ENCODE peak calls at places on chromosome 14, in five cellular contexts. One of them, this sample, is unnamed. For H3K4me1, the result is how much of the 10 kb centered on the place peaks cover.

GRCh38 chr14:100381386-100382105 is 58.4 kb downstream of the SLC25A47 start:
- DNase-seq in A673: no peak
- DNase-seq in right atrium auricular region: no peak
- DNase-seq in mammary epithelial cell: no peak
- DNase-seq in body of pancreas: no peak
- DNase-seq in this sample: no peak

GRCh38 chr14:72128629-72129028 is 196.4 kb downstream of the RGS6 start:
- DNase-seq in A673: no peak
- DNase-seq in right atrium auricular region: no peak
- DNase-seq in mammary epithelial cell: no peak
- DNase-seq in body of pancreas: no peak
- DNase-seq in this sample: no peak

GRCh38 chr14:70955543-70956480 is 48.6 kb downstream of the PCNX1 start:
- DNase-seq in A673: peak
- DNase-seq in right atrium auricular region: no peak
- DNase-seq in mammary epithelial cell: no peak
- DNase-seq in body of pancreas: no peak
- DNase-seq in this sample: no peak

GRCh38 chr14:22497671-22498093 is 91.3 kb downstream of the DAD1 start:
- DNase-seq in A673: no peak
- DNase-seq in right atrium auricular region: no peak
- DNase-seq in mammary epithelial cell: peak
- DNase-seq in body of pancreas: no peak
- DNase-seq in this sample: peak

GRCh38 chr14:101126376-101127130 is 223.0 kb upstream of the RTL1 start:
- DNase-seq in A673: no peak
- DNase-seq in right atrium auricular region: peak
- DNase-seq in mammary epithelial cell: no peak
- DNase-seq in body of pancreas: no peak
- DNase-seq in this sample: no peak

GRCh38 chr14:73637830-73638229 is 7.0 kb upstream of the DNAL1 start:
- DNase-seq in A673: no peak
- DNase-seq in right atrium auricular region: no peak
- DNase-seq in mammary epithelial cell: no peak
- DNase-seq in body of pancreas: no peak
- DNase-seq in this sample: no peak

GRCh38 chr14:42930058-42930457 is 1323.4 kb downstream of the LRFN5 start:
- DNase-seq in A673: no peak
- DNase-seq in right atrium auricular region: no peak
- DNase-seq in mammary epithelial cell: no peak
- DNase-seq in body of pancreas: peak
- DNase-seq in this sample: no peak

GRCh38 chr14:103067231-103067954 is 10.0 kb upstream of the CDC42BPB start:
- DNase-seq in A673: no peak
- DNase-seq in right atrium auricular region: peak
- DNase-seq in mammary epithelial cell: peak
- DNase-seq in body of pancreas: no peak
- DNase-seq in this sample: peak

GRCh38 chr14:54537651-54538050 is 27.9 kb downstream of the CGRRF1 start:
- DNase-seq in A673: no peak
- DNase-seq in right atrium auricular region: no peak
- DNase-seq in mammary epithelial cell: no peak
- DNase-seq in body of pancreas: no peak
- DNase-seq in this sample: no peak

GRCh38 chr14:75630695-75631452 is 29.8 kb downstream of the ERG28 start:
- DNase-seq in A673: no peak
- DNase-seq in right atrium auricular region: no peak
- DNase-seq in mammary epithelial cell: no peak
- DNase-seq in body of pancreas: no peak
- DNase-seq in this sample: no peak

GRCh38 chr14:101187017-101187815 is 283.7 kb upstream of the RTL1 start:
- DNase-seq in A673: no peak
- DNase-seq in right atrium auricular region: peak
- DNase-seq in mammary epithelial cell: no peak
- DNase-seq in body of pancreas: no peak
- DNase-seq in this sample: no peak

GRCh38 chr14:96309907-96310330 is 53.2 kb downstream of the ATG2B start:
- DNase-seq in A673: peak
- DNase-seq in right atrium auricular region: no peak
- DNase-seq in mammary epithelial cell: no peak
- DNase-seq in body of pancreas: no peak
- DNase-seq in this sample: no peak

GRCh38 chr14:69695664-69696527 is 71.0 kb upstream of the SRSF5 start:
- DNase-seq in A673: no peak
- DNase-seq in right atrium auricular region: no peak
- DNase-seq in mammary epithelial cell: peak
- DNase-seq in body of pancreas: peak
- DNase-seq in this sample: no peak

GRCh38 chr14:36676236-36676635 is 14.6 kb downstream of the PAX9 start:
- DNase-seq in A673: no peak
- DNase-seq in right atrium auricular region: no peak
- DNase-seq in mammary epithelial cell: no peak
- DNase-seq in body of pancreas: no peak
- DNase-seq in this sample: no peak

GRCh38 chr14:61472801-61473376 is 151.5 kb downstream of the PRKCH start:
- DNase-seq in A673: no peak
- DNase-seq in right atrium auricular region: no peak
- DNase-seq in mammary epithelial cell: no peak
- DNase-seq in body of pancreas: no peak
- DNase-seq in this sample: no peak

GRCh38 chr14:92982941-92983340 is 60.0 kb downstream of the CHGA start:
- DNase-seq in A673: no peak
- DNase-seq in right atrium auricular region: no peak
- DNase-seq in mammary epithelial cell: peak
- DNase-seq in body of pancreas: no peak
- DNase-seq in this sample: no peak

GRCh38 chr14:33844118-33844517 is 106.8 kb downstream of the EGLN3 start:
- DNase-seq in A673: no peak
- DNase-seq in right atrium auricular region: no peak
- DNase-seq in mammary epithelial cell: no peak
- DNase-seq in body of pancreas: no peak
- DNase-seq in this sample: no peak

GRCh38 chr14:97266653-97267052 is 469.5 kb downstream of the VRK1 start:
- DNase-seq in A673: peak
- DNase-seq in right atrium auricular region: no peak
- DNase-seq in mammary epithelial cell: no peak
- DNase-seq in body of pancreas: no peak
- DNase-seq in this sample: no peak

GRCh38 chr14:56422703-56423213 is 156.8 kb upstream of the TMEM260 start:
- DNase-seq in A673: peak
- DNase-seq in right atrium auricular region: no peak
- DNase-seq in mammary epithelial cell: peak
- DNase-seq in body of pancreas: peak
- DNase-seq in this sample: peak

GRCh38 chr14:101255765-101256125 is 305.6 kb upstream of the DIO3 start:
- DNase-seq in A673: no peak
- DNase-seq in right atrium auricular region: no peak
- DNase-seq in mammary epithelial cell: no peak
- DNase-seq in body of pancreas: no peak
- DNase-seq in this sample: no peak

GRCh38 chr14:47539065-47539464 is 136.3 kb downstream of the MDGA2 start:
- DNase-seq in A673: peak
- DNase-seq in right atrium auricular region: no peak
- DNase-seq in mammary epithelial cell: no peak
- DNase-seq in body of pancreas: no peak
- DNase-seq in this sample: no peak

GRCh38 chr14:76826122-76826521 is at the start of gene LRRC74A:
- DNase-seq in A673: no peak
- DNase-seq in right atrium auricular region: no peak
- DNase-seq in mammary epithelial cell: peak
- DNase-seq in body of pancreas: peak
- DNase-seq in this sample: peak

GRCh38 chr14:74765721-74766120 is 2.6 kb downstream of the YLPM1 start:
- DNase-seq in A673: no peak
- DNase-seq in right atrium auricular region: no peak
- DNase-seq in mammary epithelial cell: no peak
- DNase-seq in body of pancreas: no peak
- DNase-seq in this sample: no peak

GRCh38 chr14:32396874-32397273 is 67.8 kb downstream of the AKAP6 start:
- DNase-seq in A673: no peak
- DNase-seq in right atrium auricular region: no peak
- DNase-seq in mammary epithelial cell: no peak
- DNase-seq in body of pancreas: no peak
- DNase-seq in this sample: no peak

GRCh38 chr14:104895786-104896642 is 28.7 kb upstream of the PLD4 start:
- DNase-seq in A673: peak
- DNase-seq in right atrium auricular region: no peak
- DNase-seq in mammary epithelial cell: no peak
- DNase-seq in body of pancreas: peak
- DNase-seq in this sample: no peak

GRCh38 chr14:97634786-97635185 is 837.6 kb downstream of the VRK1 start:
- DNase-seq in A673: peak
- DNase-seq in right atrium auricular region: no peak
- DNase-seq in mammary epithelial cell: no peak
- DNase-seq in body of pancreas: no peak
- DNase-seq in this sample: no peak

GRCh38 chr14:77372304-77372841 is 4.5 kb downstream of the TMED8 start:
- DNase-seq in A673: no peak
- DNase-seq in right atrium auricular region: no peak
- DNase-seq in mammary epithelial cell: no peak
- DNase-seq in body of pancreas: no peak
- DNase-seq in this sample: no peak

GRCh38 chr14:70268760-70269159 is 80.0 kb upstream of the SLC8A3 start:
- DNase-seq in A673: no peak
- DNase-seq in right atrium auricular region: no peak
- DNase-seq in mammary epithelial cell: no peak
- DNase-seq in body of pancreas: no peak
- DNase-seq in this sample: no peak

GRCh38 chr14:21084988-21085853 is 13.2 kb downstream of the ZNF219 start:
- DNase-seq in A673: no peak
- DNase-seq in right atrium auricular region: no peak
- DNase-seq in mammary epithelial cell: peak
- DNase-seq in body of pancreas: no peak
- DNase-seq in this sample: peak

GRCh38 chr14:68784298-68784910 is 8.5 kb downstream of the ZFP36L1 start:
- DNase-seq in A673: no peak
- DNase-seq in right atrium auricular region: peak
- DNase-seq in mammary epithelial cell: no peak
- DNase-seq in body of pancreas: peak
- DNase-seq in this sample: peak

GRCh38 chr14:71175491-71175890 is 268.2 kb downstream of the PCNX1 start:
- DNase-seq in A673: no peak
- DNase-seq in right atrium auricular region: no peak
- DNase-seq in mammary epithelial cell: peak
- DNase-seq in body of pancreas: peak
- DNase-seq in this sample: peak

GRCh38 chr14:69708586-69709169 is 58.3 kb upstream of the SRSF5 start:
- DNase-seq in A673: no peak
- DNase-seq in right atrium auricular region: no peak
- DNase-seq in mammary epithelial cell: no peak
- DNase-seq in body of pancreas: no peak
- DNase-seq in this sample: no peak

GRCh38 chr14:51574009-51574408 is 77.7 kb upstream of the FRMD6 start:
- DNase-seq in A673: no peak
- DNase-seq in right atrium auricular region: no peak
- DNase-seq in mammary epithelial cell: no peak
- DNase-seq in body of pancreas: no peak
- DNase-seq in this sample: no peak
- H3K4me1 ChIP-seq in A673: under half
- H3K4me1 ChIP-seq in right atrium auricular region: under half
- H3K4me1 ChIP-seq in mammary epithelial cell: under half
- H3K4me1 ChIP-seq in body of pancreas: under half
- H3K4me1 ChIP-seq in this sample: under half

DNA sequence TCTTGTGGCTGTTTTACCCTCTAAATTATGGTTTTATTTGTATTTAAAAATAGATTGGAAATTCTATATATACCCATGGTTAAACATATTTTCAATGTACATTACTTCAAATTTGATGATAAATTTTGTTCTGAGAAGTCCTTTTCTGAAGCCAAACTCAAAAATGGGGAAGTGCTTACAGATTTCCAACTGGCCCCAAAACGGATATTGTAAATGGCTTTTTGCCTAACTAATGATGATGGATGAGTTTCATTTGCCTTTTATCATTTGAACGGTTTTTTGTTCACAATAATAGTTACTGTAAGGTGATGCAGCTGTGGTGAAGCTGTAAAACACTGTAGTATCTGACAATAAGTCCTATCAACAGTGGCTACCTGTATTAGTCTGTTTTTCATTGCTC is 136.9 kb downstream of the FUT8 start:
- DNase-seq in A673: no peak
- DNase-seq in right atrium auricular region: no peak
- DNase-seq in mammary epithelial cell: no peak
- DNase-seq in body of pancreas: no peak
- DNase-seq in this sample: no peak
- H3K27ac ChIP-seq in A673: no peak
- H3K27ac ChIP-seq in right atrium auricular region: no peak
- H3K27ac ChIP-seq in mammary epithelial cell: no peak
- H3K27ac ChIP-seq in body of pancreas: no peak
- H3K27ac ChIP-seq in this sample: no peak

GRCh38 chr14:89339579-89339978 is 77.5 kb downstream of the FOXN3 start:
- DNase-seq in A673: no peak
- DNase-seq in right atrium auricular region: no peak
- DNase-seq in mammary epithelial cell: no peak
- DNase-seq in body of pancreas: no peak
- DNase-seq in this sample: no peak
- H3K4me1 ChIP-seq in A673: under half
- H3K4me1 ChIP-seq in right atrium auricular region: under half
- H3K4me1 ChIP-seq in mammary epithelial cell: under half
- H3K4me1 ChIP-seq in body of pancreas: under half
- H3K4me1 ChIP-seq in this sample: under half

DNA sequence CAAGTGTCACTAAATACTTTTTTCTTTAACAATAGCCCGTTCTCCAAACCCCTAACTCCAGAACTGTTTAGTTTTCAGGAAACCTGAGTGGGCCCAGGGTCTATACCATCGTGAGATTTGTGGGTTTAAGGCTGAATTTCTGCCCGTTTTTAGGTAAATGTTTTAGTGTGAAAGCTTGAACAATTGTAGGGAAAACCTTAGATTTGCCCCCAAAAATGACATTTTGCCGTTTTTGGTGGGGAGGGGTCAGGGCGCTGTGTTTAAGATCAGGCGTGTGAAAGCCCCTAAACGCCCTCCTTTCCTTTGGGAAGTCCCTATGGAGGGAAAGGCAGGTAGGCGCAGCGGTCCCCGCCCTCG is 316 bp upstream of the PRPF39 start:
- DNase-seq in A673: no peak
- DNase-seq in right atrium auricular region: no peak
- DNase-seq in mammary epithelial cell: no peak
- DNase-seq in body of pancreas: no peak
- DNase-seq in this sample: no peak
- H3K27ac ChIP-seq in A673: peak
- H3K27ac ChIP-seq in right atrium auricular region: peak
- H3K27ac ChIP-seq in mammary epithelial cell: peak
- H3K27ac ChIP-seq in body of pancreas: peak
- H3K27ac ChIP-seq in this sample: peak

This sample was measured in foreskin keratinocyte.